ENCODE peak calls at places on chromosomes 1 and 21, in nine cellular contexts. S, U, P, T, H, I, E, W and V are unnamed samples.

GRCh38 chr1:198295975-198296374 is 139.2 kb downstream of the NEK7 start:
- DNase-seq in S (no peak), U (no peak), P (no peak), T (no peak), H (no peak), I (no peak), E (no peak), W (no peak), V (no peak)

GRCh38 chr1:65581120-65581519 is 160.7 kb downstream of the LEPR start:
- DNase-seq in S (no peak), U (no peak), P (no peak), T (no peak), H (no peak), I (no peak), E (no peak), W (no peak), V (no peak)

GRCh38 chr1:38486115-38486514 is 373.5 kb downstream of the RRAGC start:
- DNase-seq in S (no peak), U (no peak), P (no peak), T (no peak), H (no peak), I (no peak), E (no peak), W (no peak), V (no peak)

GRCh38 chr1:161816201-161816600 is 50.1 kb downstream of the ATF6 start:
- DNase-seq in S (no peak), U (no peak), P (no peak), T (no peak), H (no peak), I (no peak), E (no peak), W (no peak), V (no peak)

GRCh38 chr1:191714810-191715209 is 443.5 kb upstream of the RGS18 start:
- DNase-seq in S (no peak), U (no peak), P (no peak), T (no peak), H (no peak), I (no peak), E (no peak), W (no peak), V (no peak)

GRCh38 chr1:228157381-228158126 is 7.8 kb downstream of the GJC2 start:
- DNase-seq in S (peak; percentile 8), U (no peak), P (no peak), T (no peak), H (no peak), I (no peak), E (no peak), W (no peak), V (peak; percentile 44)

GRCh38 chr1:91809267-91809666 is 76.7 kb downstream of the TGFBR3 start:
- DNase-seq in S (no peak), U (no peak), P (no peak), T (no peak), H (no peak), I (no peak), E (no peak), W (no peak), V (no peak)

GRCh38 chr21:45001134-45002095 is 61.6 kb downstream of the SLX9 start:
- DNase-seq in S (peak; percentile 62), U (no peak), P (no peak), T (peak; percentile 20), H (peak; percentile 17), I (peak; percentile 23), E (no peak), W (peak; percentile 80), V (peak; percentile 47)

GRCh38 chr1:216111842-216112241 is 311.4 kb downstream of the USH2A start:
- DNase-seq in S (no peak), U (no peak), P (no peak), T (no peak), H (no peak), I (no peak), E (no peak), W (no peak), V (no peak)

GRCh38 chr1:5742032-5742431 is 250.2 kb downstream of the NPHP4 start:
- DNase-seq in S (no peak), U (no peak), P (no peak), T (no peak), H (no peak), I (no peak), E (no peak), W (no peak), V (peak; percentile 20)

GRCh38 chr21:31983120-31983519 is 110.3 kb downstream of the HUNK start:
- DNase-seq in S (no peak), U (no peak), P (no peak), T (no peak), H (no peak), I (peak; percentile 18), E (no peak), W (no peak), V (peak; percentile 58)

GRCh38 chr1:212960932-212961331 is 10.6 kb downstream of the VASH2 start:
- DNase-seq in S (no peak), U (no peak), P (no peak), T (no peak), H (no peak), I (no peak), E (no peak), W (no peak), V (no peak)

GRCh38 chr1:156852414-156852874 is 6.5 kb downstream of the INSRR start:
- DNase-seq in S (peak; percentile 85), U (peak; percentile 85), P (no peak), T (peak; percentile 27), H (peak; percentile 98), I (peak; percentile 98), E (no peak), W (peak; percentile 85), V (no peak)

GRCh38 chr1:165290143-165290542 is 66.4 kb downstream of the LMX1A start:
- DNase-seq in S (no peak), U (no peak), P (no peak), T (peak; percentile 29), H (peak; percentile 85), I (no peak), E (no peak), W (no peak), V (no peak)